ENCODE peak calls at places on chromosomes 16 and 17, in five cellular contexts. B, Q, Y, N and T are unnamed samples.

GRCh38 chr17:1724351-1724868 is at the start of gene WDR81:
- DNase-seq in B (peak; percentile 89), Q (no peak), Y (peak; percentile 61), N (peak; percentile 85), T (peak; percentile 89)

GRCh38 chr17:50586421-50587247 is 26.1 kb downstream of the CACNA1G start:
- DNase-seq in B (no peak), Q (no peak), Y (no peak), N (no peak), T (no peak)

GRCh38 chr16:11871193-11871592 is 19.9 kb upstream of the RSL1D1 start:
- DNase-seq in B (peak; percentile 28), Q (no peak), Y (no peak), N (no peak), T (peak; percentile 37)

GRCh38 chr16:8590161-8590688 is at the start of gene TMEM114:
- DNase-seq in B (peak; percentile 62), Q (no peak), Y (no peak), N (no peak), T (no peak)

GRCh38 chr16:75254359-75254837 is 3.0 kb upstream of the BCAR1 start:
- DNase-seq in B (peak; percentile 42), Q (no peak), Y (peak; percentile 91), N (no peak), T (peak; percentile 68)

GRCh38 chr16:3645108-3645503 is 9.4 kb upstream of the DNASE1 start:
- DNase-seq in B (no peak), Q (no peak), Y (no peak), N (no peak), T (no peak)

GRCh38 chr17:49588726-49589555 is 13.3 kb downstream of the NXPH3 start:
- DNase-seq in B (no peak), Q (peak; percentile 17), Y (peak; percentile 71), N (no peak), T (peak; percentile 49)

GRCh38 chr16:17404903-17405691 is 65.7 kb downstream of the XYLT1 start:
- DNase-seq in B (no peak), Q (no peak), Y (peak; percentile 76), N (no peak), T (peak; percentile 43)

GRCh38 chr17:80025140-80025539 is 10.5 kb downstream of the TBC1D16 start:
- DNase-seq in B (peak; percentile 45), Q (no peak), Y (no peak), N (no peak), T (no peak)

GRCh38 chr17:40347319-40348135 is 17.0 kb downstream of the GJD3 start:
- DNase-seq in B (no peak), Q (no peak), Y (no peak), N (no peak), T (no peak)

GRCh38 chr17:77769215-77769614 is 189.3 kb upstream of the TNRC6C start:
- DNase-seq in B (no peak), Q (no peak), Y (no peak), N (no peak), T (no peak)

GRCh38 chr16:4140652-4141051 is 24.4 kb upstream of the ADCY9 start:
- DNase-seq in B (no peak), Q (no peak), Y (no peak), N (no peak), T (peak; percentile 31)

GRCh38 chr17:6327007-6327406 is 107.9 kb downstream of the AIPL1 start:
- DNase-seq in B (peak; percentile 37), Q (no peak), Y (no peak), N (no peak), T (no peak)

GRCh38 chr17:8122391-8122922 is 1.4 kb downstream of the HES7 start:
- DNase-seq in B (peak; percentile 77), Q (no peak), Y (no peak), N (no peak), T (no peak)

GRCh38 chr16:82201906-82202305 is 31.9 kb upstream of the MPHOSPH6 start:
- DNase-seq in B (no peak), Q (no peak), Y (no peak), N (no peak), T (no peak)

GRCh38 chr17:1774390-1775176 is 12.7 kb downstream of the SERPINF1 start:
- DNase-seq in B (no peak), Q (no peak), Y (no peak), N (no peak), T (no peak)

GRCh38 chr16:2016407-2016922 is 3.1 kb upstream of the NPW start:
- DNase-seq in B (peak; percentile 66), Q (no peak), Y (no peak), N (no peak), T (no peak)

GRCh38 chr17:76432712-76433336 is 20.1 kb downstream of the UBE2O start:
- DNase-seq in B (no peak), Q (no peak), Y (peak; percentile 38), N (no peak), T (peak; percentile 32)

GRCh38 chr16:29757950-29758466 is 12.2 kb upstream of the C16orf54 start:
- DNase-seq in B (no peak), Q (peak; percentile 7), Y (no peak), N (no peak), T (peak; percentile 67)

GRCh38 chr17:45784583-45785372 is 658 bp downstream of the CRHR1 start:
- DNase-seq in B (peak; percentile 52), Q (no peak), Y (no peak), N (peak; percentile 30), T (no peak)

GRCh38 chr16:70634861-70635260 is 11.5 kb upstream of the IL34 start:
- DNase-seq in B (no peak), Q (no peak), Y (peak; percentile 26), N (no peak), T (peak; percentile 69)

GRCh38 chr17:64686705-64687104 is 24.6 kb upstream of the SMURF2 start:
- DNase-seq in B (no peak), Q (no peak), Y (no peak), N (no peak), T (no peak)

GRCh38 chr17:51802544-51802943 is 356.0 kb downstream of the CA10 start:
- DNase-seq in B (no peak), Q (no peak), Y (no peak), N (no peak), T (no peak)

GRCh38 chr17:19760781-19761180 is 12.7 kb upstream of the ALDH3A1 start:
- DNase-seq in B (no peak), Q (no peak), Y (no peak), N (no peak), T (no peak)

GRCh38 chr17:19309701-19310100 is 52.8 kb downstream of the B9D1 start:
- DNase-seq in B (no peak), Q (no peak), Y (no peak), N (no peak), T (no peak)

GRCh38 chr17:78332991-78333390 is 26.9 kb downstream of the SOCS3 start:
- DNase-seq in B (no peak), Q (no peak), Y (no peak), N (no peak), T (no peak)

GRCh38 chr17:82424001-82424862 is 5.8 kb upstream of the OGFOD3 start:
- DNase-seq in B (peak; percentile 62), Q (no peak), Y (peak; percentile 38), N (no peak), T (peak; percentile 56)

GRCh38 chr17:16491131-16491702 is 776 bp downstream of the LRRC75A start:
- DNase-seq in B (peak; percentile 40), Q (no peak), Y (no peak), N (no peak), T (no peak)

GRCh38 chr17:82094931-82095776 is 2.9 kb downstream of the FASN start:
- DNase-seq in B (peak; percentile 14), Q (no peak), Y (no peak), N (no peak), T (no peak)

GRCh38 chr17:7572588-7573323 is 6.7 kb upstream of the CD68 start:
- DNase-seq in B (peak; percentile 100), Q (no peak), Y (peak; percentile 100), N (peak; percentile 100), T (peak; percentile 99)

GRCh38 chr17:63704836-63705235 is 4.9 kb upstream of the LIMD2 start:
- DNase-seq in B (no peak), Q (no peak), Y (no peak), N (no peak), T (no peak)

GRCh38 chr17:76997981-76998531 is 129.9 kb downstream of the MGAT5B start:
- DNase-seq in B (no peak), Q (no peak), Y (no peak), N (peak; percentile 40), T (no peak)

GRCh38 chr16:49336581-49336980 is 37.0 kb upstream of the C16orf78 start:
- DNase-seq in B (no peak), Q (no peak), Y (no peak), N (no peak), T (no peak)

GRCh38 chr16:24986512-24987303 is 28.5 kb downstream of the ARHGAP17 start:
- DNase-seq in B (no peak), Q (peak; percentile 64), Y (peak; percentile 85), N (no peak), T (peak; percentile 96)

GRCh38 chr17:43360376-43360738 is 38.4 kb upstream of the ARL4D start:
- DNase-seq in B (no peak), Q (no peak), Y (peak; percentile 97), N (no peak), T (peak; percentile 88)

DNA sequence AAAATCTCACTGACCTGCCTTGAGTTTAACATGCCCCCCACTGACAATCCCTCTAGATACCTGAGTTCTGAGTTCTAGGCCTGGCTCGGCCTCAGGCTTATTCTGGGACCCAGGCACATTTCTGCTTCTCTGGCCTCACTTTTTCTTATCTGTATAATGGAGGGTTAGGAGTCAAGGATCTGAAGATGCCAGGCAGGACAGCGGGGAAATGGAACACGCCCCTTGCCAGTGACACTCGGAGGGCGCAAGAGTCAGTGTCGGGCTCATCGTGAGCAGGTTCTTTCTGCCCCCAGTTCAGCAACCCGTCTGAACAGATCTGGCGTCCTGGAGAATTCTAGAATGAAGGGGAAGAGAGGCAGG is 567 bp upstream of the MT3 start:
- DNase-seq in B (no peak), Q (no peak), Y (no peak), N (no peak), T (no peak)
- TF ChIP-seq CTCF in B (no peak), Q (no peak), Y (no peak), N (no peak), T (no peak)

GRCh38 chr17:17680477-17681186 is 626 bp upstream of the RAI1 start:
- DNase-seq in B (no peak), Q (no peak), Y (no peak), N (no peak), T (no peak)
- TF ChIP-seq CTCF in B (no peak), Q (no peak), Y (no peak), N (no peak), T (no peak)

GRCh38 chr17:17706140-17707060 is 25.1 kb downstream of the RAI1 start:
- DNase-seq in B (no peak), Q (no peak), Y (no peak), N (no peak), T (no peak)
- TF ChIP-seq CTCF in B (no peak), Q (peak; percentile 22), Y (no peak), N (no peak), T (no peak)

GRCh38 chr16:57627184-57627871 is 1.1 kb upstream of the ADGRG1 start:
- DNase-seq in B (peak; percentile 44), Q (peak; percentile 54), Y (peak; percentile 95), N (no peak), T (peak; percentile 75)
- TF ChIP-seq CTCF in B (no peak), Q (peak; percentile 57), Y (peak; percentile 57), N (no peak), T (peak; percentile 42)